ENCODE peak calls at places on chromosome 16, in six cellular contexts. N, B, R, T, Y and W are unnamed samples.
A peak's percentile ranks its signal among the peaks of the same experiment; 100 is the strongest.

GRCh38 chr16:10097273-10097672 is 85.0 kb downstream of the GRIN2A start:
- DNase-seq in N (no peak), B (no peak), R (no peak), T (no peak), Y (no peak), W (no peak)

GRCh38 chr16:56734429-56734828 is 4.5 kb downstream of the NUP93 start:
- DNase-seq in N (no peak), B (no peak), R (no peak), T (no peak), Y (no peak), W (no peak)

GRCh38 chr16:29925805-29926674 is at the start of gene KCTD13:
- DNase-seq in N (peak; percentile 48), B (peak; percentile 89), R (peak; percentile 91), T (peak; percentile 92), Y (peak; percentile 91), W (peak; percentile 96)

GRCh38 chr16:79864032-79864780 is 263.7 kb upstream of the MAF start:
- DNase-seq in N (no peak), B (no peak), R (no peak), T (no peak), Y (no peak), W (no peak)

GRCh38 chr16:87431926-87432325 is 39.8 kb downstream of the MAP1LC3B start:
- DNase-seq in N (no peak), B (no peak), R (no peak), T (no peak), Y (peak; percentile 46), W (no peak)

GRCh38 chr16:27333549-27333948 is 19.8 kb downstream of the IL4R start:
- DNase-seq in N (no peak), B (no peak), R (no peak), T (no peak), Y (no peak), W (no peak)

GRCh38 chr16:80250376-80250775 is 290.4 kb upstream of the DYNLRB2 start:
- DNase-seq in N (no peak), B (no peak), R (no peak), T (no peak), Y (no peak), W (no peak)

GRCh38 chr16:22098538-22099255 is 6.4 kb downstream of the VWA3A start:
- DNase-seq in N (peak; percentile 56), B (no peak), R (peak; percentile 66), T (no peak), Y (peak; percentile 34), W (no peak)

GRCh38 chr16:9123871-9124270 is 32.4 kb downstream of the HAPSTR1 start:
- DNase-seq in N (peak; percentile 54), B (peak; percentile 92), R (peak; percentile 38), T (peak; percentile 80), Y (no peak), W (no peak)

GRCh38 chr16:88017006-88017405 is 65.8 kb downstream of the BANP start:
- DNase-seq in N (no peak), B (no peak), R (no peak), T (no peak), Y (no peak), W (no peak)

GRCh38 chr16:54174201-54174600 is 112.4 kb downstream of the IRX3 start:
- DNase-seq in N (no peak), B (no peak), R (no peak), T (no peak), Y (no peak), W (no peak)

GRCh38 chr16:76748698-76749097 is 442.3 kb upstream of the MON1B start:
- DNase-seq in N (no peak), B (no peak), R (no peak), T (no peak), Y (no peak), W (no peak)

DNA sequence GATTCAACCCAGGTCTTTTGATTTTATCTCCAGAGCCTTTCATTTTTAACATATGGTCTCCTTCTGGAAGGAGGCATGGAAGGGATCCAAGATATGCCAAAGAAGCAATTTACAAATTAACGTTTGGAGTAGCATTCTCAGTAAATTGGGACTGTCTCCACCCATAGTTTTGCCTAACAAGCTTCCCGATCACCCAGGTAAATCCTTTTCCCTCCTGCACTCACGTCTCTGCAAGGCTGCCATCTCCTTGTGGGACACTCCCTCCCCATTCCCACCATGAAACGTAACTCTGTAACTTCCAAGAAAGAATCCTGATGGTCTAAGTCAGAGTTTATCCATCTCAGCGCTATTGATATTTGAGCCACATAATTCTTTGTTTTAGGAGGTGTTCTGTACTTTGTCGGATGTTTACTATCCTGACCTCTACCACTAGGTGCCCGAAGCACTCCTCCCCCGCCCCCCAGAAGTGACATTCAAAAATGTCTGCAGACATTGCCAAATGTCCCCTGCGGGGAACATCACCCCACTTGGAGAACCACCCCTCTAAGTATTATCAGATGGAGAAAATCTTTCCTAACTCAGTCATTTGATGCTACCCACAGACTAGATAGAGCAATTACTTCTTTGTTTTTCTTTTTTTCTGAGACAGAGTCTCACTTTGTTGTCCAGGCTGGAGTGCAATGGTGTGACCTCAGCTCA is 32.9 kb upstream of the NFAT5 start:
- DNase-seq in N (no peak), B (no peak), R (no peak), T (no peak), Y (no peak), W (no peak)
- TF ChIP-seq CTCF in N (no peak), B (no peak), R (no peak), T (no peak), Y (no peak), W (no peak)

GRCh38 chr16:15642557-15643452 is at the start of gene MARF1:
- DNase-seq in N (peak; percentile 87), B (peak; percentile 99), R (peak; percentile 98), T (peak; percentile 99), Y (peak; percentile 99), W (peak; percentile 100)
- TF ChIP-seq CTCF in N (no peak), B (no peak), R (peak; percentile 40), T (peak; percentile 13), Y (peak; percentile 41), W (peak; percentile 68)

GRCh38 chr16:552171-552570 is 8.0 kb upstream of the PRR35 start:
- DNase-seq in N (no peak), B (no peak), R (no peak), T (no peak), Y (no peak), W (no peak)

GRCh38 chr16:551210-551609 is 9.0 kb upstream of the PRR35 start:
- DNase-seq in N (no peak), B (no peak), R (no peak), T (no peak), Y (no peak), W (no peak)

GRCh38 chr16:546909-547770 is 13.1 kb upstream of the PRR35 start:
- DNase-seq in N (no peak), B (peak; percentile 86), R (no peak), T (no peak), Y (peak; percentile 95), W (no peak)

GRCh38 chr16:548586-548985 is 11.6 kb upstream of the PRR35 start:
- DNase-seq in N (no peak), B (no peak), R (no peak), T (no peak), Y (no peak), W (no peak)

GRCh38 chr16:549544-550263 is 10.5 kb upstream of the PRR35 start:
- DNase-seq in N (no peak), B (no peak), R (no peak), T (no peak), Y (no peak), W (no peak)
- TF ChIP-seq CTCF in N (no peak), B (no peak), R (no peak), T (no peak), Y (peak; percentile 5), W (no peak)

GRCh38 chr16:1941162-1941923 is 1.7 kb downstream of the MSRB1 start:
- DNase-seq in N (no peak), B (peak; percentile 65), R (no peak), T (no peak), Y (no peak), W (no peak)
- TF ChIP-seq CTCF in N (no peak), B (no peak), R (no peak), T (no peak), Y (peak; percentile 23), W (no peak)